ENCODE peak calls at places on chromosomes 13 and 19, in five cellular contexts. Y is mesenchymal stem cell, M is testis, W is bronchial epithelial cell, S is PC-3. P is an unnamed sample.

GRCh38 chr13:27055501-27055900 is 116.1 kb downstream of the USP12 start:
- DNase-seq in M (no peak), S (no peak), Y (no peak), W (no peak), P (no peak)

GRCh38 chr19:39544201-39544903 is 4.4 kb upstream of the EID2 start:
- DNase-seq in M (no peak), W (peak), Y (peak), S (no peak), P (no peak)

GRCh38 chr19:38321646-38322323 is 2.1 kb downstream of the KCNK6 start:
- DNase-seq in W (peak), Y (peak), S (no peak), M (peak), P (no peak)

GRCh38 chr13:32587774-32588165 is 1.5 kb downstream of the PDS5B start:
- DNase-seq in W (peak), Y (peak), S (peak), M (no peak), P (no peak)

GRCh38 chr13:47794963-47795362 is 206.1 kb downstream of the SUCLA2 start:
- DNase-seq in S (peak), M (no peak), Y (peak), W (no peak), P (no peak)

GRCh38 chr19:38544569-38545315 is 73.0 kb downstream of the MAP4K1 start:
- DNase-seq in Y (peak), S (no peak), W (peak), M (no peak), P (no peak)

GRCh38 chr19:50276370-50277063 is 52.7 kb downstream of the KCNC3 start:
- DNase-seq in M (no peak), W (no peak), S (no peak), Y (no peak), P (no peak)

GRCh38 chr13:25927363-25927762 is 124.5 kb downstream of the SHISA2 start:
- DNase-seq in W (peak), Y (no peak), S (no peak), M (no peak), P (no peak)

GRCh38 chr13:95604534-95604915 is 40.0 kb downstream of the DZIP1 start:
- DNase-seq in Y (no peak), M (no peak), W (peak), S (peak), P (no peak)

GRCh38 chr19:50602496-50602895 is 34.3 kb upstream of the LRRC4B start:
- DNase-seq in W (no peak), Y (no peak), S (no peak), M (no peak), P (no peak)

GRCh38 chr19:10231624-10232228 is 595 bp upstream of the S1PR2 start:
- DNase-seq in Y (no peak), S (no peak), W (no peak), M (no peak), P (no peak)

GRCh38 chr13:110841846-110842245 is 73.0 kb downstream of the ANKRD10 start:
- DNase-seq in Y (no peak), S (peak), W (peak), M (no peak), P (no peak)

GRCh38 chr19:34573226-34573864 is 91.8 kb downstream of the WTIP start:
- DNase-seq in M (no peak), Y (no peak), S (no peak), W (no peak), P (no peak)

GRCh38 chr19:52991484-52991883 is 22.2 kb upstream of the ERVV-1 start:
- DNase-seq in S (peak), W (peak), Y (peak), M (no peak), P (no peak)

GRCh38 chr19:46372901-46373572 is 26.1 kb downstream of the PPP5C start:
- DNase-seq in Y (peak), S (peak), W (peak), M (no peak), P (no peak)

GRCh38 chr19:7349961-7350711 is 1.4 kb downstream of the ARHGEF18 start:
- DNase-seq in Y (no peak), W (no peak), S (no peak), M (no peak), P (no peak)

GRCh38 chr13:54958781-54959180 is 1930.2 kb downstream of the OLFM4 start:
- DNase-seq in S (no peak), W (no peak), M (no peak), Y (no peak), P (no peak)

GRCh38 chr13:42893346-42893745 is 98.7 kb downstream of the EPSTI1 start:
- DNase-seq in M (no peak), Y (peak), W (peak), S (peak), P (no peak)

GRCh38 chr13:39036212-39036611 is 1.7 kb downstream of the PROSER1 start:
- DNase-seq in Y (peak), W (peak), M (no peak), S (peak), P (no peak)

GRCh38 chr19:3669134-3669436 is 31.2 kb downstream of the PIP5K1C start:
- DNase-seq in Y (no peak), W (no peak), S (no peak), M (no peak), P (no peak)

GRCh38 chr13:38090913-38091312 is 221.3 kb upstream of the TRPC4 start:
- DNase-seq in S (no peak), Y (no peak), M (no peak), W (no peak), P (no peak)

GRCh38 chr13:34338102-34338501 is 520.2 kb downstream of the RFC3 start:
- DNase-seq in Y (no peak), S (no peak), M (no peak), W (no peak), P (no peak)

GRCh38 chr13:110980921-110981320 is 66.1 kb upstream of the ANKRD10 start:
- DNase-seq in Y (no peak), S (no peak), W (no peak), M (no peak), P (no peak)

GRCh38 chr13:30422056-30422914 is at the start of gene UBE2L5:
- DNase-seq in M (peak), S (peak), Y (peak), W (peak), P (peak)

GRCh38 chr19:55370305-55370988 is at the start of gene IL11:
- DNase-seq in Y (peak), M (no peak), W (peak), S (peak), P (peak)

GRCh38 chr13:46235259-46235658 is 23.5 kb downstream of the LRRC63 start:
- DNase-seq in M (no peak), Y (no peak), S (no peak), W (no peak), P (no peak)

GRCh38 chr13:45162821-45163220 is 38.0 kb downstream of the KCTD4 start:
- DNase-seq in Y (peak), W (peak), S (peak), M (no peak), P (no peak)

GRCh38 chr13:40786568-40786996 is 2.8 kb upstream of the SLC25A15 start:
- DNase-seq in Y (peak), M (no peak), S (no peak), W (no peak), P (no peak)

GRCh38 chr19:32197896-32198882 is 147.2 kb upstream of the ZNF507 start:
- DNase-seq in M (no peak), W (no peak), S (no peak), Y (no peak), P (no peak)

GRCh38 chr19:55484571-55485438 is at the start of gene NAT14:
- DNase-seq in S (peak), W (no peak), Y (peak), M (peak), P (peak)

GRCh38 chr19:44807652-44808462 is 1.0 kb upstream of the BCAM start:
- DNase-seq in S (peak), W (peak), Y (peak), M (no peak), P (no peak)

GRCh38 chr13:38538412-38538811 is 148.5 kb upstream of the FREM2 start:
- DNase-seq in S (no peak), Y (no peak), W (no peak), M (no peak), P (no peak)

GRCh38 chr19:1513492-1514294 is 874 bp upstream of the ADAMTSL5 start:
- DNase-seq in Y (peak), S (peak), W (peak), M (no peak), P (peak)

GRCh38 chr19:45099465-45100201 is 6.7 kb downstream of the PPP1R37 start:
- DNase-seq in M (no peak), S (no peak), Y (no peak), W (peak), P (no peak)

GRCh38 chr19:19537321-19538048 is 580 bp upstream of the CILP2 start:
- DNase-seq in W (no peak), Y (no peak), M (no peak), S (peak), P (peak)

GRCh38 chr19:19539738-19540703 is 2.0 kb downstream of the CILP2 start:
- DNase-seq in Y (peak), W (peak), S (peak), M (peak), P (peak)

GRCh38 chr19:19538077-19538764 is at the start of gene CILP2:
- DNase-seq in Y (no peak), S (peak), M (peak), W (no peak), P (peak)

GRCh38 chr19:19540707-19541515 is 2.8 kb downstream of the CILP2 start:
- DNase-seq in S (peak), Y (peak), M (peak), W (peak), P (peak)

GRCh38 chr19:19538767-19539166 is 702 bp downstream of the CILP2 start:
- DNase-seq in W (no peak), Y (no peak), S (no peak), M (no peak), P (no peak)
- H3K4me3 ChIP-seq in W (no peak), Y (no peak), S (peak), M (no peak), P (no peak)

GRCh38 chr13:113500530-113501265 is 10.2 kb upstream of the DCUN1D2 start:
- DNase-seq in W (no peak), M (no peak), S (no peak), Y (no peak), P (no peak)

GRCh38 chr13:113502686-113503085 is 12.2 kb upstream of the DCUN1D2 start:
- DNase-seq in M (no peak), S (no peak), W (no peak), Y (no peak), P (no peak)

GRCh38 chr13:113497217-113497616 is 6.7 kb upstream of the DCUN1D2 start:
- DNase-seq in M (no peak), Y (no peak), W (no peak), S (no peak), P (no peak)

GRCh38 chr13:113495494-113496251 is 5.2 kb upstream of the DCUN1D2 start:
- DNase-seq in S (no peak), Y (peak), M (no peak), W (no peak), P (no peak)

GRCh38 chr13:113499936-113500335 is 9.4 kb upstream of the DCUN1D2 start:
- DNase-seq in W (no peak), Y (peak), S (peak), M (no peak), P (no peak)
- H3K4me3 ChIP-seq in W (no peak), Y (no peak), S (no peak), M (no peak), P (no peak)

GRCh38 chr13:35781661-35782060 is 305.2 kb upstream of the MAB21L1 start:
- DNase-seq in W (no peak), M (no peak), S (no peak), Y (no peak), P (no peak)
- H3K4me3 ChIP-seq in W (no peak), M (no peak), S (no peak), Y (no peak), P (no peak)

GRCh38 chr13:93765056-93765455 is 538.4 kb downstream of the GPC6 start:
- DNase-seq in W (no peak), Y (no peak), S (no peak), M (no peak), P (no peak)

GRCh38 chr13:93766719-93767118 is 540.1 kb downstream of the GPC6 start:
- DNase-seq in S (no peak), Y (no peak), W (no peak), M (no peak), P (no peak)

GRCh38 chr13:93767917-93768422 is 541.4 kb downstream of the GPC6 start:
- DNase-seq in S (no peak), Y (no peak), M (no peak), W (no peak), P (no peak)

GRCh38 chr13:93767231-93767916 is 540.8 kb downstream of the GPC6 start:
- DNase-seq in W (no peak), Y (peak), S (no peak), M (no peak), P (no peak)

GRCh38 chr13:93765811-93766210 is 539.2 kb downstream of the GPC6 start:
- DNase-seq in W (no peak), Y (no peak), S (no peak), M (no peak), P (no peak)
- H3K4me3 ChIP-seq in W (no peak), Y (no peak), S (no peak), M (no peak), P (no peak)

DNA sequence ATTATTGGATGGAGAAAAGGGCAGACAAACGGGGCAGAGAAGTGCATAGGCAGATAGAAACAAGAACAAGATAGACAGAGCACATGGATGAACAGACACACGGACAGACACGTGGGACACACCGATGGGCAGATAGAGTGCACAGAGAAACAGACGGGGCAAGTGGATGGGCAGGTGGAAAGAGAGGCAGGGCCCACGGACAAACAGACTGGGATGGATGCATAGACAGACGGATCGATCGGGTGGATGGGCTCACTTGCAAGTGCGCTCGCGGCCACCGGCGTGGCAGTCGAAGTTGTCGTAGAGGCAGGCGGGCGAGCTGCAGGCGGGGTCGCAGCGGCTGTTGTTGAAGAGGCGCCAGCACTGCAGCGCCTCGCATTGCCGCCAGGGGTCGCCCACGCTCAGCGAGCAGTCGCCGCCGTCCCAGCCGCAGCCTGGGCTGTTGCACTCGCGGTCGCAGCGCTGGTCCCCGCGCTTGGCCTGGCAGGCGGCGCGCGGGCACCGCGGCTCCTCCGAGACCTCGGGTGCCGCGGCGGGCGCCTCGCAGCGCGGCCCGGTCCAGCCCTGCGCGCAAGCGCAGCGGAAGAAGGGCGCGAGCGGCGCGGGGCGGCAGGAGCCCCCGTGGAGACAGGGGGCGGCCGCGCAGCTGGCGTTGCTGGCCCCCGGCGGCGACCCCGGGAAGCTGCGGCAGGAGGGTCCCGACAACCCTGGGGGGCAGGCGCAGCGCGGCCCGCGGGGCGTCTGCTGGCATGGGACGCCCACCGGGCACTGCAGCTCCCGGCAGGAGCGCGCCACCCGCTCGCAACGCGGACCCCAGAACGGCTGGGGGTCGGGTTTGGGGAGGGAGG is 23.3 kb downstream of the NOTCH3 start:
- DNase-seq in S (peak), M (peak), W (peak), Y (peak), P (peak)
- H3K4me3 ChIP-seq in S (peak), M (peak), W (no peak), Y (peak), P (no peak)

P was measured in mucosa of descending colon.